ENCODE peak calls at places on chromosomes 7 and 10, in seven cellular contexts. D, P, O, N, F, K and X are unnamed samples.

GRCh38 chr7:102992820-102993531 is 80.2 kb downstream of the LRRC17 start:
- DNase-seq in D (no peak), P (no peak), O (no peak), N (peak; percentile 12), F (no peak), K (peak; percentile 18), X (peak; percentile 64)

GRCh38 chr10:12782537-12782936 is 219.0 kb downstream of the CCDC3 start:
- DNase-seq in D (no peak), P (no peak), O (peak; percentile 76), N (peak; percentile 22), F (no peak), K (peak; percentile 43), X (peak; percentile 20)

GRCh38 chr10:35684625-35685024 is 42.5 kb upstream of the FZD8 start:
- DNase-seq in D (no peak), P (no peak), O (no peak), N (no peak), F (no peak), K (no peak), X (no peak)

GRCh38 chr7:99036531-99037175 is 107.3 kb downstream of the SMURF1 start:
- DNase-seq in D (no peak), P (no peak), O (peak; percentile 51), N (no peak), F (no peak), K (no peak), X (no peak)

GRCh38 chr7:143250822-143251221 is 12.4 kb upstream of the GSTK1 start:
- DNase-seq in D (no peak), P (no peak), O (no peak), N (peak; percentile 69), F (no peak), K (no peak), X (no peak)

GRCh38 chr7:64463636-64464375 is 99.1 kb downstream of the ZNF680 start:
- DNase-seq in D (peak; percentile 72), P (no peak), O (no peak), N (peak; percentile 0), F (peak; percentile 15), K (no peak), X (peak; percentile 71)

GRCh38 chr10:133308431-133309110 is at the start of the genes TUBGCP2 and ZNF511:
- DNase-seq in D (peak; percentile 93), P (peak; percentile 69), O (peak; percentile 92), N (peak; percentile 85), F (peak; percentile 76), K (peak; percentile 83), X (peak; percentile 80)

GRCh38 chr10:77912576-77912975 is 14.0 kb downstream of the DLG5 start:
- DNase-seq in D (no peak), P (no peak), O (no peak), N (no peak), F (no peak), K (no peak), X (no peak)

GRCh38 chr10:31708513-31708912 is 220.1 kb downstream of the ARHGAP12 start:
- DNase-seq in D (no peak), P (no peak), O (no peak), N (no peak), F (no peak), K (no peak), X (no peak)

GRCh38 chr10:1712314-1712713 is 25.0 kb downstream of the ADARB2 start:
- DNase-seq in D (peak; percentile 8), P (no peak), O (no peak), N (no peak), F (no peak), K (no peak), X (no peak)

GRCh38 chr7:49333180-49333881 is 409.0 kb downstream of the CDC14C start:
- DNase-seq in D (no peak), P (no peak), O (no peak), N (no peak), F (no peak), K (no peak), X (no peak)

GRCh38 chr7:105587899-105588690 is 6.8 kb upstream of the EFCAB10 start:
- DNase-seq in D (peak; percentile 35), P (no peak), O (no peak), N (no peak), F (no peak), K (no peak), X (no peak)

GRCh38 chr10:48606530-48607355 is 1.9 kb upstream of the ARHGAP22 start:
- DNase-seq in D (peak; percentile 77), P (no peak), O (no peak), N (no peak), F (no peak), K (peak; percentile 15), X (peak; percentile 69)

GRCh38 chr10:44956717-44957706 is 2.6 kb upstream of the RASSF4 start:
- DNase-seq in D (no peak), P (no peak), O (no peak), N (no peak), F (no peak), K (no peak), X (no peak)

GRCh38 chr10:94223702-94224370 is 138.9 kb downstream of the NOC3L start:
- DNase-seq in D (no peak), P (no peak), O (no peak), N (no peak), F (no peak), K (no peak), X (no peak)

GRCh38 chr7:336810-337566 is 47.0 kb downstream of the FOXL3 start:
- DNase-seq in D (no peak), P (no peak), O (no peak), N (no peak), F (no peak), K (no peak), X (no peak)

GRCh38 chr10:132489053-132489703 is 48.4 kb upstream of the INPP5A start:
- DNase-seq in D (no peak), P (no peak), O (no peak), N (no peak), F (no peak), K (no peak), X (no peak)

GRCh38 chr7:87047-87446 is 105.3 kb upstream of the FAM20C start:
- DNase-seq in D (peak; percentile 60), P (no peak), O (no peak), N (no peak), F (no peak), K (no peak), X (no peak)

GRCh38 chr10:62231371-62231770 is 37.3 kb downstream of the RTKN2 start:
- DNase-seq in D (no peak), P (no peak), O (no peak), N (no peak), F (no peak), K (no peak), X (peak; percentile 69)

GRCh38 chr7:2001601-2002442 is 230.9 kb downstream of the MAD1L1 start:
- DNase-seq in D (no peak), P (no peak), O (no peak), N (no peak), F (no peak), K (no peak), X (no peak)

GRCh38 chr7:32659853-32660252 is 164.6 kb downstream of the AVL9 start:
- DNase-seq in D (no peak), P (no peak), O (no peak), N (no peak), F (no peak), K (no peak), X (no peak)

GRCh38 chr7:8389898-8390642 is 43.3 kb upstream of the NXPH1 start:
- DNase-seq in D (no peak), P (no peak), O (peak; percentile 82), N (no peak), F (peak; percentile 76), K (no peak), X (no peak)

GRCh38 chr7:71784180-71784579 is 628.0 kb downstream of the CALN1 start:
- DNase-seq in D (no peak), P (no peak), O (no peak), N (no peak), F (no peak), K (no peak), X (no peak)

GRCh38 chr10:48494611-48495010 is 110.3 kb downstream of the ARHGAP22 start:
- DNase-seq in D (peak; percentile 59), P (no peak), O (no peak), N (no peak), F (no peak), K (no peak), X (no peak)

GRCh38 chr7:114519215-114519614 is 104.6 kb downstream of the FOXP2 start:
- DNase-seq in D (no peak), P (no peak), O (no peak), N (no peak), F (no peak), K (no peak), X (no peak)

GRCh38 chr10:115209133-115209532 is 116.0 kb downstream of the ATRNL1 start:
- DNase-seq in D (no peak), P (no peak), O (no peak), N (no peak), F (no peak), K (no peak), X (no peak)

GRCh38 chr10:84538036-84538435 is 209.6 kb downstream of the CCSER2 start:
- DNase-seq in D (no peak), P (no peak), O (no peak), N (no peak), F (no peak), K (no peak), X (no peak)

GRCh38 chr7:107938448-107939250 is 47.7 kb downstream of the DLD start:
- DNase-seq in D (no peak), P (no peak), O (no peak), N (no peak), F (no peak), K (no peak), X (no peak)

GRCh38 chr7:90582164-90582563 is 14.0 kb upstream of the CDK14 start:
- DNase-seq in D (no peak), P (no peak), O (no peak), N (no peak), F (no peak), K (no peak), X (no peak)

GRCh38 chr10:48332166-48332870 is 25.8 kb downstream of the MAPK8 start:
- DNase-seq in D (no peak), P (no peak), O (no peak), N (no peak), F (peak; percentile 53), K (no peak), X (peak; percentile 33)

GRCh38 chr7:66250711-66251110 is 45.6 kb downstream of the TPST1 start:
- DNase-seq in D (no peak), P (no peak), O (no peak), N (no peak), F (no peak), K (no peak), X (no peak)

GRCh38 chr10:106566871-106567270 is 597.6 kb downstream of the SORCS1 start:
- DNase-seq in D (no peak), P (no peak), O (no peak), N (no peak), F (no peak), K (no peak), X (no peak)

GRCh38 chr10:4688620-4689019 is 137.4 kb upstream of the AKR1E2 start:
- DNase-seq in D (no peak), P (no peak), O (no peak), N (no peak), F (no peak), K (no peak), X (no peak)

GRCh38 chr7:132049462-132050304 is 493.3 kb upstream of the PODXL start:
- DNase-seq in D (peak; percentile 11), P (no peak), O (peak; percentile 52), N (no peak), F (no peak), K (peak; percentile 70), X (no peak)

GRCh38 chr7:34133356-34133982 is 228.1 kb downstream of the BMPER start:
- DNase-seq in D (no peak), P (no peak), O (no peak), N (no peak), F (no peak), K (no peak), X (no peak)

GRCh38 chr10:77800738-77801266 is 125.8 kb downstream of the DLG5 start:
- DNase-seq in D (no peak), P (no peak), O (no peak), N (no peak), F (no peak), K (no peak), X (no peak)

GRCh38 chr7:20642171-20642570 is 26.7 kb downstream of the ABCB5 start:
- DNase-seq in D (no peak), P (no peak), O (no peak), N (no peak), F (no peak), K (no peak), X (no peak)

GRCh38 chr7:13106513-13106912 is 419.1 kb downstream of the ARL4A start:
- DNase-seq in D (no peak), P (no peak), O (no peak), N (no peak), F (no peak), K (no peak), X (no peak)